ENCODE peak calls at places on chromosome 4, in four cellular contexts. C is amygdala; R is stimulated activated CD8-positive, alpha-beta memory T cell treated with anti-CD3 and anti-CD28 coated beads, Interleukin-12 subunit alpha, Interleukin-12 subunit beta, amount 100 ng/mL, for 4 hours; W is NCI-H1092. O is an unnamed sample.
A peak's percentile ranks its signal among the peaks of the same experiment; 100 is the strongest.

GRCh38 chr4:73832651-73833237 is 3.7 kb upstream of the CXCL6 start:
- DNase-seq in W (no peak), R (no peak), C (no peak), O (no peak)

GRCh38 chr4:108833041-108833440 is 70.2 kb upstream of the ETNPPL start:
- DNase-seq in W (no peak), R (no peak), C (no peak), O (no peak)

GRCh38 chr4:1821679-1822567 is 28.8 kb downstream of the FGFR3 start:
- DNase-seq in C (no peak), W (no peak), R (no peak), O (no peak)

GRCh38 chr4:112832493-112832892 is 195.6 kb downstream of the LARP7 start:
- DNase-seq in W (no peak), C (no peak), R (no peak), O (no peak)

GRCh38 chr4:147550626-147551250 is 66.5 kb upstream of the TMEM184C start:
- DNase-seq in C (no peak), W (no peak), R (no peak), O (no peak)

GRCh38 chr4:81838586-81838985 is 366.9 kb upstream of the RASGEF1B start:
- DNase-seq in C (no peak), W (no peak), R (no peak), O (no peak)

GRCh38 chr4:6331018-6331417 is 61.4 kb downstream of the WFS1 start:
- DNase-seq in W (no peak), R (no peak), C (no peak), O (no peak)

GRCh38 chr4:186700746-186701145 is 22.9 kb downstream of the FAT1 start:
- DNase-seq in R (no peak), C (no peak), W (no peak), O (no peak)

GRCh38 chr4:110268352-110268751 is 69.9 kb upstream of the ELOVL6 start:
- DNase-seq in R (no peak), C (no peak), W (no peak), O (no peak)

GRCh38 chr4:17315459-17315858 is 196.4 kb downstream of the QDPR start:
- DNase-seq in R (no peak), W (no peak), C (no peak), O (no peak)

GRCh38 chr4:168585168-168586091 is 88.6 kb downstream of the PALLD start:
- DNase-seq in C (no peak), W (peak; percentile 61), R (no peak), O (peak; percentile 36)

GRCh38 chr4:140000232-140000631 is 153.8 kb downstream of the MAML3 start:
- DNase-seq in R (no peak), W (no peak), C (no peak), O (no peak)

GRCh38 chr4:168076989-168077725 is 15.2 kb upstream of the ANXA10 start:
- DNase-seq in C (no peak), W (peak; percentile 43), R (no peak), O (peak; percentile 32)

GRCh38 chr4:161581262-161581661 is 582.5 kb downstream of the FSTL5 start:
- DNase-seq in C (no peak), W (no peak), R (no peak), O (no peak)

GRCh38 chr4:48748949-48749596 is 31.0 kb downstream of the FRYL start:
- DNase-seq in C (no peak), W (no peak), R (no peak), O (no peak)

GRCh38 chr4:149781150-149781549 is 34.5 kb downstream of the IQCM start:
- DNase-seq in W (no peak), C (no peak), R (no peak), O (no peak)

GRCh38 chr4:87884976-87885574 is 52.3 kb downstream of the MEPE start:
- DNase-seq in W (no peak), C (no peak), R (no peak), O (no peak)

GRCh38 chr4:100008048-100008447 is 58.0 kb upstream of the H2AZ1 start:
- DNase-seq in W (no peak), C (no peak), R (no peak), O (no peak)

GRCh38 chr4:187666634-187667033 is 328.9 kb upstream of the ZFP42 start:
- DNase-seq in R (no peak), W (no peak), C (no peak), O (no peak)

GRCh38 chr4:96675916-96676315 is 836.0 kb downstream of the PDHA2 start:
- DNase-seq in R (no peak), W (no peak), C (no peak), O (no peak)

GRCh38 chr4:168711197-168712120 is 214.6 kb downstream of the PALLD start:
- DNase-seq in C (no peak), W (no peak), R (no peak), O (no peak)

GRCh38 chr4:83010111-83010521 is 507 bp downstream of the LIN54 start:
- DNase-seq in W (no peak), C (no peak), R (no peak), O (no peak)

GRCh38 chr4:101599620-101600019 is 190.9 kb upstream of the BANK1 start:
- DNase-seq in W (no peak), R (no peak), C (no peak), O (no peak)

GRCh38 chr4:3765271-3766206 is 646 bp upstream of the ADRA2C start:
- DNase-seq in C (no peak), R (no peak), W (peak; percentile 37), O (no peak)

GRCh38 chr4:62528874-62529273 is 1328.7 kb downstream of the ADGRL3 start:
- DNase-seq in C (no peak), R (no peak), W (no peak), O (no peak)

GRCh38 chr4:7330031-7330596 is 104.6 kb downstream of the PSAPL1 start:
- DNase-seq in W (no peak), R (no peak), C (no peak), O (no peak)

GRCh38 chr4:123892997-123893745 is 496.6 kb downstream of the SPRY1 start:
- DNase-seq in W (no peak), C (no peak), R (no peak), O (no peak)

GRCh38 chr4:28228575-28228974 is 1367.9 kb downstream of the STIM2 start:
- DNase-seq in W (no peak), C (no peak), R (no peak), O (no peak)

GRCh38 chr4:152166567-152166966 is 369.3 kb downstream of the FBXW7 start:
- DNase-seq in W (no peak), R (no peak), C (no peak), O (no peak)

GRCh38 chr4:107312366-107312765 is 276.3 kb upstream of the DKK2 start:
- DNase-seq in R (no peak), C (no peak), W (no peak), O (no peak)

GRCh38 chr4:92368648-92369047 is 64.9 kb downstream of the GRID2 start:
- DNase-seq in C (no peak), W (no peak), R (no peak), O (no peak)

GRCh38 chr4:7120341-7120740 is 52.5 kb upstream of the GRPEL1 start:
- DNase-seq in R (no peak), C (no peak), W (no peak), O (no peak)

GRCh38 chr4:74362347-74362746 is 2.6 kb upstream of the EREG start:
- DNase-seq in W (no peak), C (no peak), R (no peak), O (no peak)

GRCh38 chr4:101346562-101347266 is 612 bp downstream of the PPP3CA start:
- DNase-seq in W (peak; percentile 33), C (peak; percentile 5), R (no peak), O (peak; percentile 71)

GRCh38 chr4:154982187-154983047 is 201.3 kb downstream of the RBM46 start:
- DNase-seq in R (no peak), C (peak; percentile 1), W (no peak), O (peak; percentile 34)

GRCh38 chr4:16642897-16643296 is 255.5 kb downstream of the LDB2 start:
- DNase-seq in R (no peak), C (no peak), W (no peak), O (no peak)

O was measured in hypothalamus.